ENCODE peak calls at places on chromosomes 4 and X, in four cellular contexts. One of them, this sample, is unnamed.

GRCh38 chrX:47623540-47624027 is 3.9 kb upstream of the SYN1 start:
- DNase-seq in non-pigmented ciliary epithelial cell: peak
- DNase-seq in neural crest cell: peak
- DNase-seq in glutamatergic neuron: peak
- DNase-seq in this sample: peak

GRCh38 chrX:131977619-131978018 is 45.5 kb upstream of the STK26 start:
- DNase-seq in neural crest cell: no peak
- DNase-seq in glutamatergic neuron: no peak
- DNase-seq in non-pigmented ciliary epithelial cell: no peak
- DNase-seq in this sample: no peak

GRCh38 chrX:153726286-153727107 is 1.8 kb downstream of the ABCD1 start:
- DNase-seq in neural crest cell: peak
- DNase-seq in glutamatergic neuron: peak
- DNase-seq in non-pigmented ciliary epithelial cell: no peak
- DNase-seq in this sample: no peak

GRCh38 chrX:38627683-38628082 is 66.3 kb downstream of the TSPAN7 start:
- DNase-seq in neural crest cell: no peak
- DNase-seq in non-pigmented ciliary epithelial cell: no peak
- DNase-seq in glutamatergic neuron: no peak
- DNase-seq in this sample: no peak

GRCh38 chr4:138749303-138749702 is 266.3 kb upstream of the NOCT start:
- DNase-seq in non-pigmented ciliary epithelial cell: peak
- DNase-seq in glutamatergic neuron: no peak
- DNase-seq in neural crest cell: no peak
- DNase-seq in this sample: no peak

GRCh38 chr4:182177166-182177565 is 66.0 kb upstream of the TENM3 start:
- DNase-seq in neural crest cell: no peak
- DNase-seq in non-pigmented ciliary epithelial cell: no peak
- DNase-seq in glutamatergic neuron: no peak
- DNase-seq in this sample: no peak

GRCh38 chrX:139172731-139173130 is 357.8 kb upstream of the F9 start:
- DNase-seq in neural crest cell: no peak
- DNase-seq in non-pigmented ciliary epithelial cell: no peak
- DNase-seq in glutamatergic neuron: no peak
- DNase-seq in this sample: no peak

GRCh38 chr4:83771113-83771705 is 235.3 kb downstream of the GPAT3 start:
- DNase-seq in neural crest cell: peak
- DNase-seq in non-pigmented ciliary epithelial cell: peak
- DNase-seq in glutamatergic neuron: peak
- DNase-seq in this sample: no peak

GRCh38 chr4:138050601-138051000 is 191.5 kb downstream of the SLC7A11 start:
- DNase-seq in non-pigmented ciliary epithelial cell: no peak
- DNase-seq in glutamatergic neuron: peak
- DNase-seq in neural crest cell: no peak
- DNase-seq in this sample: no peak

GRCh38 chrX:134469481-134469880 is 9.5 kb downstream of the HPRT1 start:
- DNase-seq in neural crest cell: no peak
- DNase-seq in non-pigmented ciliary epithelial cell: no peak
- DNase-seq in glutamatergic neuron: no peak
- DNase-seq in this sample: no peak

GRCh38 chr4:102642571-102643298 is 118.0 kb downstream of the MANBA start:
- DNase-seq in glutamatergic neuron: no peak
- DNase-seq in neural crest cell: no peak
- DNase-seq in non-pigmented ciliary epithelial cell: no peak
- DNase-seq in this sample: no peak

GRCh38 chrX:42096262-42096939 is 173.0 kb upstream of the CASK start:
- DNase-seq in non-pigmented ciliary epithelial cell: peak
- DNase-seq in neural crest cell: no peak
- DNase-seq in glutamatergic neuron: no peak
- DNase-seq in this sample: no peak

GRCh38 chr4:83010111-83010521 is 507 bp downstream of the LIN54 start:
- DNase-seq in glutamatergic neuron: no peak
- DNase-seq in non-pigmented ciliary epithelial cell: no peak
- DNase-seq in neural crest cell: no peak
- DNase-seq in this sample: no peak

GRCh38 chrX:111100191-111100590 is 4.2 kb downstream of the PAK3 start:
- DNase-seq in neural crest cell: peak
- DNase-seq in glutamatergic neuron: peak
- DNase-seq in non-pigmented ciliary epithelial cell: no peak
- DNase-seq in this sample: no peak

GRCh38 chrX:153878969-153879653 is 6.9 kb downstream of the L1CAM start:
- DNase-seq in non-pigmented ciliary epithelial cell: no peak
- DNase-seq in glutamatergic neuron: peak
- DNase-seq in neural crest cell: peak
- DNase-seq in this sample: no peak

GRCh38 chrX:131709553-131709952 is 165.7 kb downstream of the OR13H1 start:
- DNase-seq in neural crest cell: no peak
- DNase-seq in non-pigmented ciliary epithelial cell: no peak
- DNase-seq in glutamatergic neuron: no peak
- DNase-seq in this sample: no peak

GRCh38 chrX:1210844-1211243 is 1.6 kb downstream of the CRLF2 start:
- DNase-seq in non-pigmented ciliary epithelial cell: no peak
- DNase-seq in neural crest cell: no peak
- DNase-seq in glutamatergic neuron: no peak
- DNase-seq in this sample: peak

GRCh38 chrX:13506574-13506973 is 62.8 kb upstream of the EGFL6 start:
- DNase-seq in glutamatergic neuron: peak
- DNase-seq in neural crest cell: peak
- DNase-seq in non-pigmented ciliary epithelial cell: no peak
- DNase-seq in this sample: no peak

GRCh38 chr4:86593726-86594558 is at the start of gene PTPN13:
- DNase-seq in non-pigmented ciliary epithelial cell: peak
- DNase-seq in neural crest cell: peak
- DNase-seq in glutamatergic neuron: peak
- DNase-seq in this sample: peak

GRCh38 chr4:4490041-4490440 is 51.8 kb downstream of the STX18 start:
- DNase-seq in glutamatergic neuron: no peak
- DNase-seq in neural crest cell: no peak
- DNase-seq in non-pigmented ciliary epithelial cell: no peak
- DNase-seq in this sample: no peak

GRCh38 chr4:95585016-95585695 is 36.4 kb upstream of the UNC5C start:
- DNase-seq in non-pigmented ciliary epithelial cell: no peak
- DNase-seq in glutamatergic neuron: no peak
- DNase-seq in neural crest cell: no peak
- DNase-seq in this sample: no peak

GRCh38 chr4:106264331-106264728 is 51.7 kb downstream of the TBCK start:
- DNase-seq in neural crest cell: no peak
- DNase-seq in glutamatergic neuron: no peak
- DNase-seq in non-pigmented ciliary epithelial cell: no peak
- DNase-seq in this sample: no peak

GRCh38 chrX:104972737-104973136 is 247.8 kb downstream of the TEX13A start:
- DNase-seq in glutamatergic neuron: no peak
- DNase-seq in neural crest cell: no peak
- DNase-seq in non-pigmented ciliary epithelial cell: no peak
- DNase-seq in this sample: no peak

GRCh38 chrX:1442016-1442665 is 10.6 kb downstream of the ASMTL start:
- DNase-seq in non-pigmented ciliary epithelial cell: no peak
- DNase-seq in neural crest cell: no peak
- DNase-seq in glutamatergic neuron: no peak
- DNase-seq in this sample: peak

GRCh38 chr4:142500966-142501365 is 345.1 kb downstream of the INPP4B start:
- DNase-seq in non-pigmented ciliary epithelial cell: no peak
- DNase-seq in neural crest cell: no peak
- DNase-seq in glutamatergic neuron: no peak
- DNase-seq in this sample: no peak

GRCh38 chr4:77600521-77601451 is 4.8 kb upstream of the CXCL13 start:
- DNase-seq in glutamatergic neuron: no peak
- DNase-seq in non-pigmented ciliary epithelial cell: no peak
- DNase-seq in neural crest cell: no peak
- DNase-seq in this sample: peak

GRCh38 chr4:76108467-76109181 is 34.1 kb downstream of the ART3 start:
- DNase-seq in neural crest cell: no peak
- DNase-seq in glutamatergic neuron: no peak
- DNase-seq in non-pigmented ciliary epithelial cell: no peak
- DNase-seq in this sample: no peak

GRCh38 chr4:151472711-151473110 is 63.7 kb downstream of the FHIP1A start:
- DNase-seq in glutamatergic neuron: no peak
- DNase-seq in neural crest cell: no peak
- DNase-seq in non-pigmented ciliary epithelial cell: no peak
- DNase-seq in this sample: no peak

GRCh38 chr4:22435652-22436051 is 80.2 kb downstream of the ADGRA3 start:
- DNase-seq in non-pigmented ciliary epithelial cell: no peak
- DNase-seq in neural crest cell: no peak
- DNase-seq in glutamatergic neuron: no peak
- DNase-seq in this sample: no peak